ENCODE peak calls at places on chromosomes 5 and 9, in five cellular contexts. R is lung, J is HCT116, H is mammary epithelial cell, X is cardiac muscle cell. P is an unnamed sample.

GRCh38 chr5:2093859-2094615 is 211.3 kb upstream of the IRX4 start:
- DNase-seq in X (no peak), R (no peak), J (no peak), H (peak; percentile 84), P (no peak)

GRCh38 chr9:137496601-137497375 is 37.7 kb upstream of the NSMF start:
- DNase-seq in H (no peak), R (no peak), X (no peak), J (no peak), P (no peak)

GRCh38 chr9:125631391-125632085 is 75.5 kb downstream of the MAPKAP1 start:
- DNase-seq in R (no peak), J (no peak), X (peak; percentile 60), H (peak; percentile 42), P (no peak)

GRCh38 chr9:134181648-134182034 is 17.3 kb upstream of the RNU6ATAC start:
- DNase-seq in J (no peak), X (no peak), R (no peak), H (no peak), P (no peak)

GRCh38 chr5:79512692-79513518 is 1.0 kb downstream of the HOMER1 start:
- DNase-seq in R (no peak), H (peak; percentile 48), J (no peak), X (peak; percentile 55), P (no peak)

GRCh38 chr9:21836437-21837161 is 34.2 kb downstream of the MTAP start:
- DNase-seq in R (no peak), H (peak; percentile 99), J (peak; percentile 94), X (no peak), P (no peak)

GRCh38 chr9:134661299-134661698 is 19.7 kb downstream of the COL5A1 start:
- DNase-seq in H (no peak), R (no peak), J (no peak), X (no peak), P (no peak)

GRCh38 chr5:1020461-1020961 is 11.9 kb downstream of the NKD2 start:
- DNase-seq in J (no peak), H (no peak), R (no peak), X (no peak), P (no peak)

GRCh38 chr9:83623634-83623991 is 670 bp downstream of the IDNK start:
- DNase-seq in X (no peak), H (no peak), J (no peak), R (no peak), P (no peak)

GRCh38 chr9:133477992-133478850 is 678 bp downstream of the SLC2A6 start:
- DNase-seq in H (peak; percentile 57), J (no peak), X (no peak), R (no peak), P (no peak)

GRCh38 chr5:147464211-147464610 is 45.7 kb downstream of the DPYSL3 start:
- DNase-seq in J (peak; percentile 19), H (peak; percentile 25), R (no peak), X (peak; percentile 41), P (no peak)

GRCh38 chr5:2617461-2617860 is 134.0 kb downstream of the IRX2 start:
- DNase-seq in H (no peak), J (no peak), R (no peak), X (no peak), P (no peak)

GRCh38 chr9:126053913-126054312 is 272.7 kb upstream of the MVB12B start:
- DNase-seq in J (no peak), H (no peak), R (no peak), X (no peak), P (no peak)

GRCh38 chr5:132237670-132238069 is 10.0 kb upstream of the P4HA2 start:
- DNase-seq in H (no peak), R (no peak), X (no peak), J (no peak), P (no peak)

GRCh38 chr5:115461506-115462290 is 82.9 kb downstream of the FEM1C start:
- DNase-seq in J (peak; percentile 89), R (no peak), X (no peak), H (peak; percentile 97), P (no peak)

GRCh38 chr9:25205285-25205684 is 473.0 kb downstream of the TUSC1 start:
- DNase-seq in R (no peak), H (no peak), X (no peak), J (no peak), P (no peak)

GRCh38 chr9:98132806-98133631 is 14.0 kb upstream of the TRIM14 start:
- DNase-seq in R (no peak), J (no peak), X (no peak), H (no peak), P (no peak)

GRCh38 chr5:5736007-5736406 is 313.5 kb downstream of the ICE1 start:
- DNase-seq in J (no peak), R (no peak), X (no peak), H (no peak), P (no peak)

GRCh38 chr9:115088856-115089255 is 29.1 kb downstream of the TNC start:
- DNase-seq in H (no peak), R (no peak), J (no peak), X (no peak), P (no peak)

GRCh38 chr5:10366310-10367297 is 13.1 kb downstream of the MARCHF6 start:
- DNase-seq in H (peak; percentile 72), R (no peak), J (no peak), X (peak; percentile 2), P (no peak)

GRCh38 chr5:69078921-69079537 is 14.8 kb upstream of the SLC30A5 start:
- DNase-seq in X (no peak), R (no peak), J (no peak), H (peak; percentile 22), P (no peak)

GRCh38 chr9:77883133-77883532 is 148.5 kb downstream of the GNAQ start:
- DNase-seq in H (no peak), X (no peak), J (no peak), R (no peak), P (no peak)

GRCh38 chr5:164959761-164960160 is 1454.3 kb downstream of the MAT2B start:
- DNase-seq in R (no peak), H (no peak), X (no peak), J (no peak), P (no peak)

GRCh38 chr5:164962302-164962961 is 1457.0 kb downstream of the MAT2B start:
- DNase-seq in R (no peak), X (no peak), H (no peak), J (no peak), P (no peak)

DNA sequence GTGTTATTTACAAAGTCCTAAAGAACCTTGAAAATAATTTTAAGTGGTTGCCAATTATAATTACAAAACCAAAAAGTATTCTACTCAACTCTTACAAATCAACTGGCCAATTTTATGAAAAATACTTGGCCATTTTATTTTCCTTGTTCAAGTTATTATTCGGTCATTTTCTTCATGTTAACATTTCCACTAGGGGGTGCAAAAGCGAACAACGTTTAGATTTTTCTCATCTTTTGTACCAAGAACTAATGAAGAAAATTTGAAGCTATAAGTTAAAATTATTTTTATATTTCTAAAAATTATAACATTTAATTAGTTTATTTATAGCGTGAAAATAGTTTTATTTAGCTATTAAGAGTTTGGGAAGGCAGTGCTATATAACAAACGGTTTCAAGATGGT is 1453.3 kb downstream of the MAT2B start:
- DNase-seq in H (no peak), J (no peak), X (no peak), R (no peak), P (no peak)
- H3K4me1 ChIP-seq in H (no peaks in the 10 kb centered on the region), J (no peaks in the 10 kb centered on the region), X (no peaks in the 10 kb centered on the region), R (no peaks in the 10 kb centered on the region), P (no peaks in the 10 kb centered on the region)

GRCh38 chr9:128420651-128421473 is at the start of gene CERCAM:
- DNase-seq in J (no peak), H (peak; percentile 36), R (peak; percentile 33), X (peak; percentile 80), P (peak; percentile 53)
- TF ChIP-seq CTCF in J (no peak), H (no peak), R (no peak), X (peak; percentile 21), P (no peak)

DNA sequence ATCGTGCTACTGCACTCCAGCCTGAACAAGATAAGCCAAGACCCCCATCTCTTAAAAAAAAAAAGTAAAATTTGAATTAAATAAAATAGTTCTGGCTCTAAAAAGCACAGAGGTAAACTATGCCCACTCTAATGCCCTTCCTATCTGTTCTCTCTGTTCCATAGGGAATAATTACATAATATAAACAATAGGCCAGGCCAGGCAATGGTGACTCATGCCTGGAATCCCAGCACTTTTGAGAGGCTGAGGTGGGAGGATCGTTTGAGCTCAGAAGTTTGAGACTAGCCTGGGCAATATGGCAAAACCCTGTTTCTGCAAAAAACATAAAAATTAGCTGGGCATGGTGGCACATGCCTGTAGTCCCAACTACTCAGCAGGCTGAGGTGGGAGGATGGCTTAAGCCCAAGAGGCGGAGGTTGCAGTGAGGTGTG is 47.4 kb downstream of the MYO10 start:
- DNase-seq in H (peak; percentile 61), J (no peak), X (no peak), R (no peak), P (no peak)
- H3K4me1 ChIP-seq in H (peaks cover 32% of the 10 kb centered on the region), J (peaks cover 73% of the 10 kb centered on the region), X (peaks cover 4% of the 10 kb centered on the region), R (peaks cover 20% of the 10 kb centered on the region), P (no peaks in the 10 kb centered on the region)

DNA sequence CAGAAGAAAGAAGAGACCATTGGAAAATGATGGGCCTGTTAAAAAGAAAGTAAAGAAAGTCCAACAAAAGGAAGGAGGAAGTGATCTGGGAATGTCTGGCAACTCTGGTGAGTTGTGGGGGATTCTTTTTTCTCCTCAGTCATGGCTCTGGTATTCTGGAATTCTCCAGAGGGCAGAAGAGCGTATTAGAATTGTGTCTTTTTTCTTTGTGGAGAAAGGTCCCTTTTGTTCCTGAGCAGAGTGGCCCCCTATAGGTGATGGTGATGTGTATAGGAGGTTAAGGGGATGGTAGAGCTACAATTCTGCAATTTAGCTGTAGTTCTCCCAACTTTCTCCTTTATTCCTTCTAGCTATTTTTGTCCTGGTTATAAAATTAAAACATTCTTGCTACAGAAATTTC is 1.6 kb upstream of the DHFR start:
- DNase-seq in R (no peak), X (no peak), J (no peak), H (no peak), P (no peak)
- TF ChIP-seq CTCF in R (no peak), X (no peak), J (no peak), H (no peak), P (no peak)

DNA sequence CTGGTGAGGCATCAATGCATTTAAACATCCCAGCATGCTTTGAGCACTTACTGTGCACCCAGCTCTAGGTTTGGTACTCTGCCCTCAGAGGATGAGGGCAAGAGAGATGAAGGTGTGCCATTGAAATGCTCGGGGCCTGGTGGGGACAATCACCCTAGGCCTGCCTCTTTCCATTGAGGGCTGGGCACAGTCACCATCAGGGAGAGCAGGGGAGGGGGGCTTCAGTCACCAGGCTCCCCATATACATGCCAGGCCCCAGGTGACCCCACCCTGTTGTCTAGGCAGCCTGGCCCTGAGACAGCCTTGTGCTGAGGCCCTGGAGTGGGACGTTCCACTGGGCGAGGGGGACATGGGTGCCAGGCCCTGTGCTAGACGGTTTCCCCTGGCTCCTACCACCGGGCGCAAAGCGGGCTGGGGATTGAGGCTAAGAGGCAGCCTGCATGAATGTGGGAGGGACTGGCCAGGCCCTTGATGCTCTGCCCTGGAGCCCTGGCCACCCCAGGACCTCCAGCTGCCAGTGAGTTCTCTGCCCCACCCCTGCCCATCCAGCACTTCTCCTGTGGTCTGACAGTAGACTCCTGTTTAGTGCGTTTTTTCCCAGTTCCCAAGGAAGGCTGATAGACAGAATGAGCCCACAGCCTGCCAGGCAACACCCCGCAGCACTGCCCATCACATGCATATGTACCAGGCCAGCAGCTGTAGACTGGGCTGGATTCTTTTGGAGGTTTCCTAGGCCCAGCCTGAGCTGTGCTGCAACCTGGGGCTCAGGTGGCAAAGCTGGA is 18.9 kb downstream of the TCF7 start:
- DNase-seq in R (no peak), H (no peak), J (no peak), X (no peak), P (no peak)
- H3K4me1 ChIP-seq in R (peaks cover 31% of the 10 kb centered on the region), H (peaks cover 19% of the 10 kb centered on the region), J (peaks cover 3% of the 10 kb centered on the region), X (no peaks in the 10 kb centered on the region), P (peaks cover 98% of the 10 kb centered on the region)